ENCODE peak calls at places on chromosomes 2 and 18, in seven cellular contexts. One of them, this sample, is unnamed.

GRCh38 chr2:28639836-28640235 is 111.8 kb upstream of the PPP1CB start:
- DNase-seq in HFFc6: no peak
- DNase-seq in PC-3: peak; percentile 93
- DNase-seq in RWPE2: no peak
- DNase-seq in H54: no peak
- DNase-seq in activated CD8-positive, alpha-beta T cell treated with anti-CD3 and anti-CD28 coated beads, Interleukin-2, amount 10 ng/mL, durations not matched to agents 7 days and 5 days: no peak
- DNase-seq in amniotic epithelial cell: peak; percentile 51
- DNase-seq in this sample: no peak

GRCh38 chr18:77248873-77249582 is 620 bp upstream of the GALR1 start:
- DNase-seq in HFFc6: no peak
- DNase-seq in PC-3: no peak
- DNase-seq in RWPE2: no peak
- DNase-seq in H54: no peak
- DNase-seq in activated CD8-positive, alpha-beta T cell treated with anti-CD3 and anti-CD28 coated beads, Interleukin-2, amount 10 ng/mL, durations not matched to agents 7 days and 5 days: no peak
- DNase-seq in amniotic epithelial cell: no peak
- DNase-seq in this sample: no peak

GRCh38 chr2:10124538-10125045 is 2.1 kb downstream of the RRM2 start:
- DNase-seq in HFFc6: peak; percentile 76
- DNase-seq in PC-3: peak; percentile 78
- DNase-seq in RWPE2: no peak
- DNase-seq in H54: no peak
- DNase-seq in activated CD8-positive, alpha-beta T cell treated with anti-CD3 and anti-CD28 coated beads, Interleukin-2, amount 10 ng/mL, durations not matched to agents 7 days and 5 days: peak; percentile 74
- DNase-seq in amniotic epithelial cell: peak; percentile 74
- DNase-seq in this sample: no peak

GRCh38 chr2:150997066-150997465 is 264.6 kb downstream of the RBM43 start:
- DNase-seq in HFFc6: no peak
- DNase-seq in PC-3: no peak
- DNase-seq in RWPE2: no peak
- DNase-seq in H54: no peak
- DNase-seq in activated CD8-positive, alpha-beta T cell treated with anti-CD3 and anti-CD28 coated beads, Interleukin-2, amount 10 ng/mL, durations not matched to agents 7 days and 5 days: no peak
- DNase-seq in amniotic epithelial cell: no peak
- DNase-seq in this sample: no peak

GRCh38 chr2:136110528-136110927 is 7.4 kb downstream of the CXCR4 start:
- DNase-seq in HFFc6: no peak
- DNase-seq in PC-3: peak; percentile 47
- DNase-seq in RWPE2: no peak
- DNase-seq in H54: no peak
- DNase-seq in activated CD8-positive, alpha-beta T cell treated with anti-CD3 and anti-CD28 coated beads, Interleukin-2, amount 10 ng/mL, durations not matched to agents 7 days and 5 days: no peak
- DNase-seq in amniotic epithelial cell: no peak
- DNase-seq in this sample: no peak

GRCh38 chr2:63983986-63984605 is 35.1 kb downstream of the VPS54 start:
- DNase-seq in HFFc6: peak; percentile 13
- DNase-seq in PC-3: peak; percentile 46
- DNase-seq in RWPE2: no peak
- DNase-seq in H54: no peak
- DNase-seq in activated CD8-positive, alpha-beta T cell treated with anti-CD3 and anti-CD28 coated beads, Interleukin-2, amount 10 ng/mL, durations not matched to agents 7 days and 5 days: no peak
- DNase-seq in amniotic epithelial cell: peak; percentile 74
- DNase-seq in this sample: no peak

GRCh38 chr2:215950009-215950408 is 63.3 kb downstream of the MREG start:
- DNase-seq in HFFc6: peak; percentile 71
- DNase-seq in PC-3: peak; percentile 81
- DNase-seq in RWPE2: no peak
- DNase-seq in H54: no peak
- DNase-seq in activated CD8-positive, alpha-beta T cell treated with anti-CD3 and anti-CD28 coated beads, Interleukin-2, amount 10 ng/mL, durations not matched to agents 7 days and 5 days: no peak
- DNase-seq in amniotic epithelial cell: peak; percentile 63
- DNase-seq in this sample: no peak

GRCh38 chr2:186699742-186700141 is 5.9 kb downstream of the FAM171B start:
- DNase-seq in HFFc6: no peak
- DNase-seq in PC-3: no peak
- DNase-seq in RWPE2: no peak
- DNase-seq in H54: no peak
- DNase-seq in activated CD8-positive, alpha-beta T cell treated with anti-CD3 and anti-CD28 coated beads, Interleukin-2, amount 10 ng/mL, durations not matched to agents 7 days and 5 days: no peak
- DNase-seq in amniotic epithelial cell: no peak
- DNase-seq in this sample: no peak

GRCh38 chr2:191878576-191879298 is 31.8 kb upstream of the CAVIN2 start:
- DNase-seq in HFFc6: peak; percentile 75
- DNase-seq in PC-3: peak; percentile 83
- DNase-seq in RWPE2: no peak
- DNase-seq in H54: no peak
- DNase-seq in activated CD8-positive, alpha-beta T cell treated with anti-CD3 and anti-CD28 coated beads, Interleukin-2, amount 10 ng/mL, durations not matched to agents 7 days and 5 days: no peak
- DNase-seq in amniotic epithelial cell: peak; percentile 78
- DNase-seq in this sample: no peak

GRCh38 chr2:53460347-53460746 is 307.3 kb upstream of the CHAC2 start:
- DNase-seq in HFFc6: no peak
- DNase-seq in PC-3: peak; percentile 51
- DNase-seq in RWPE2: no peak
- DNase-seq in H54: no peak
- DNase-seq in activated CD8-positive, alpha-beta T cell treated with anti-CD3 and anti-CD28 coated beads, Interleukin-2, amount 10 ng/mL, durations not matched to agents 7 days and 5 days: no peak
- DNase-seq in amniotic epithelial cell: peak; percentile 10
- DNase-seq in this sample: no peak

GRCh38 chr2:208466133-208466919 is 59.7 kb downstream of the PTH2R start:
- DNase-seq in HFFc6: no peak
- DNase-seq in PC-3: peak; percentile 68
- DNase-seq in RWPE2: no peak
- DNase-seq in H54: peak; percentile 3
- DNase-seq in activated CD8-positive, alpha-beta T cell treated with anti-CD3 and anti-CD28 coated beads, Interleukin-2, amount 10 ng/mL, durations not matched to agents 7 days and 5 days: peak; percentile 35
- DNase-seq in amniotic epithelial cell: peak; percentile 14
- DNase-seq in this sample: peak; percentile 2

GRCh38 chr2:11738589-11739436 is 7.6 kb upstream of the LPIN1 start:
- DNase-seq in HFFc6: peak; percentile 78
- DNase-seq in PC-3: peak; percentile 71
- DNase-seq in RWPE2: no peak
- DNase-seq in H54: peak; percentile 70
- DNase-seq in activated CD8-positive, alpha-beta T cell treated with anti-CD3 and anti-CD28 coated beads, Interleukin-2, amount 10 ng/mL, durations not matched to agents 7 days and 5 days: peak; percentile 46
- DNase-seq in amniotic epithelial cell: peak; percentile 90
- DNase-seq in this sample: peak; percentile 29

GRCh38 chr18:38751897-38752296 is 1186.3 kb upstream of the CELF4 start:
- DNase-seq in HFFc6: no peak
- DNase-seq in PC-3: no peak
- DNase-seq in RWPE2: no peak
- DNase-seq in H54: no peak
- DNase-seq in activated CD8-positive, alpha-beta T cell treated with anti-CD3 and anti-CD28 coated beads, Interleukin-2, amount 10 ng/mL, durations not matched to agents 7 days and 5 days: no peak
- DNase-seq in amniotic epithelial cell: no peak
- DNase-seq in this sample: peak; percentile 72

GRCh38 chr18:48052845-48053244 is 122.4 kb upstream of the SMAD2 start:
- DNase-seq in HFFc6: no peak
- DNase-seq in PC-3: no peak
- DNase-seq in RWPE2: no peak
- DNase-seq in H54: no peak
- DNase-seq in activated CD8-positive, alpha-beta T cell treated with anti-CD3 and anti-CD28 coated beads, Interleukin-2, amount 10 ng/mL, durations not matched to agents 7 days and 5 days: no peak
- DNase-seq in amniotic epithelial cell: no peak
- DNase-seq in this sample: no peak

GRCh38 chr2:226336283-226336682 is 463.3 kb downstream of the IRS1 start:
- DNase-seq in HFFc6: no peak
- DNase-seq in PC-3: peak; percentile 29
- DNase-seq in RWPE2: no peak
- DNase-seq in H54: no peak
- DNase-seq in activated CD8-positive, alpha-beta T cell treated with anti-CD3 and anti-CD28 coated beads, Interleukin-2, amount 10 ng/mL, durations not matched to agents 7 days and 5 days: no peak
- DNase-seq in amniotic epithelial cell: no peak
- DNase-seq in this sample: no peak

This sample was measured in occipital lobe.